ENCODE peak calls at places on chromosomes 5 and 9, in seven cellular contexts. S, P, F, T, L, N and I are unnamed samples.

GRCh38 chr9:104301770-104302169 is 202.3 kb upstream of the OR13F1 start:
- DNase-seq in S (no peak), P (no peak), F (no peak), T (no peak), L (no peak), N (no peak), I (no peak)

GRCh38 chr5:174733091-174733690 is 8.8 kb downstream of the MSX2 start:
- DNase-seq in S (no peak), P (no peak), F (no peak), T (no peak), L (no peak), N (no peak), I (no peak)

GRCh38 chr5:2724831-2725230 is 26.6 kb downstream of the IRX2 start:
- DNase-seq in S (no peak), P (no peak), F (no peak), T (no peak), L (no peak), N (no peak), I (no peak)

GRCh38 chr5:95646569-95647330 is at the start of gene RFESD:
- DNase-seq in S (peak), P (peak), F (peak), T (peak), L (peak), N (peak), I (peak)

GRCh38 chr5:171493646-171494393 is 74.4 kb downstream of the FGF18 start:
- DNase-seq in S (no peak), P (no peak), F (no peak), T (no peak), L (no peak), N (no peak), I (no peak)

GRCh38 chr5:135393691-135394090 is 5.3 kb downstream of the MACROH2A1 start:
- DNase-seq in S (no peak), P (peak), F (no peak), T (no peak), L (no peak), N (no peak), I (no peak)

GRCh38 chr9:116959775-116960174 is 272.7 kb downstream of the TRIM32 start:
- DNase-seq in S (no peak), P (peak), F (no peak), T (no peak), L (peak), N (no peak), I (no peak)

GRCh38 chr5:151153766-151154272 is 3.8 kb downstream of the ANXA6 start:
- DNase-seq in S (no peak), P (no peak), F (no peak), T (no peak), L (no peak), N (no peak), I (no peak)

GRCh38 chr9:112867275-112867991 is 23.2 kb downstream of the SLC46A2 start:
- DNase-seq in S (no peak), P (peak), F (no peak), T (peak), L (peak), N (no peak), I (no peak)

GRCh38 chr9:18331808-18332209 is 142.1 kb upstream of the ADAMTSL1 start:
- DNase-seq in S (no peak), P (peak), F (peak), T (no peak), L (no peak), N (no peak), I (no peak)

GRCh38 chr5:141039517-141039916 is 11.7 kb upstream of the PCDHB1 start:
- DNase-seq in S (no peak), P (no peak), F (no peak), T (peak), L (peak), N (no peak), I (no peak)

GRCh38 chr9:116901260-116901659 is 214.2 kb downstream of the TRIM32 start:
- DNase-seq in S (no peak), P (no peak), F (no peak), T (no peak), L (no peak), N (no peak), I (no peak)

GRCh38 chr9:125189011-125189360 is 617 bp downstream of the PPP6C start:
- DNase-seq in S (no peak), P (no peak), F (peak), T (no peak), L (peak), N (no peak), I (peak)

GRCh38 chr5:139660916-139661814 is 13.0 kb downstream of the CXXC5 start:
- DNase-seq in S (peak), P (peak), F (no peak), T (peak), L (peak), N (peak), I (peak)
- H3K4me3 ChIP-seq in S (peak), P (no peak), F (no peak), T (peak), L (no peak), N (peak), I (no peak)

GRCh38 chr5:67248703-67249589 is 52.3 kb upstream of the CD180 start:
- DNase-seq in S (no peak), P (peak), F (no peak), T (no peak), L (no peak), N (no peak), I (no peak)
- H3K27ac ChIP-seq in S (no peak), P (no peak), F (no peak), T (no peak), L (peak), N (peak), I (no peak)

DNA sequence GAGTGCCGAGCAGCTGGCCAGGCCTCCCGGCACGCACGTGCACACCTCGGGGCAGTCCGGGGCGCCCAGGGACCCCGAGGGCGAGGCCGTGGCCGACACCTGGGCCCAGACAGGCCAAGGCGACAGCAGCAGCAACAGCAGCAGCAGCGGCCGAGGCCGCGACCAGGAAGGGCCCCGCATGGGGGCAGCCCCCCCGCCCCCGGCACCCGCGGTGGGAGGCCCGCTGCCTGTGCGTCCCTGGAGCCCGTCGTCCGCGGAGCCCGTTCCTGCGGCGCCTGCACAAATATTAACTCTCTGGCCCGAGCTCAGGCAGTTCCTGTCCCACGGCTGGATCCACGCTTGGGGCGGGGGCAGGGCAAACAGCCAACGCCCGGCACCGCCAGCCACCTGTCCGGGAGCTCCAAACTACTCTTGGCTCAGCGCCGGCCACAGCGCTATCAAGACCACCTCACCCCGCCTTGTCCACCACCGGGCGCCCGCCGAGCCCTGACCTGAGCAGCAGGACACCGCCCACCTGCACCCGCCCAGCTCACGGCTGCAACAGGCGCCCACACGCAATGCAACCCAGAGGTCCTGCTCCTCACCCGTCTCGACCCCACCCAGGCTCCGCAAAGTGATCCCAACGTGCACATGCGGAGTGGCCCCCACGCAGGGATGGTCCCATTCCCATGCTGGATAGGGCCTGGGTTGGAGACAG is at the start of gene LRRC26:
- DNase-seq in S (no peak), P (no peak), F (no peak), T (no peak), L (no peak), N (no peak), I (no peak)
- H3K4me3 ChIP-seq in S (peak), P (no peak), F (peak), T (peak), L (no peak), N (peak), I (peak)

GRCh38 chr9:132728497-132728896 is 58.2 kb downstream of the GTF3C4 start:
- DNase-seq in S (no peak), P (no peak), F (no peak), T (no peak), L (no peak), N (no peak), I (no peak)

GRCh38 chr9:132731230-132731629 is 61.0 kb downstream of the GTF3C4 start:
- DNase-seq in S (no peak), P (no peak), F (no peak), T (peak), L (no peak), N (no peak), I (no peak)

GRCh38 chr9:132729235-132729890 is 59.1 kb downstream of the GTF3C4 start:
- DNase-seq in S (no peak), P (no peak), F (no peak), T (no peak), L (no peak), N (no peak), I (no peak)

GRCh38 chr9:132732326-132732725 is 62.1 kb downstream of the GTF3C4 start:
- DNase-seq in S (no peak), P (no peak), F (no peak), T (peak), L (no peak), N (no peak), I (no peak)

GRCh38 chr9:132730054-132731033 is 60.1 kb downstream of the GTF3C4 start:
- DNase-seq in S (no peak), P (no peak), F (no peak), T (peak), L (no peak), N (no peak), I (no peak)
- H3K27ac ChIP-seq in S (no peak), P (no peak), F (no peak), T (peak), L (no peak), N (no peak), I (no peak)

GRCh38 chr9:83535736-83536135 is 2.5 kb downstream of the FRMD3 start:
- DNase-seq in S (no peak), P (no peak), F (no peak), T (no peak), L (no peak), N (no peak), I (no peak)

GRCh38 chr9:83537331-83538171 is 650 bp downstream of the FRMD3 start:
- DNase-seq in S (peak), P (peak), F (peak), T (no peak), L (peak), N (no peak), I (no peak)

GRCh38 chr9:83538172-83538889 is at the start of gene FRMD3:
- DNase-seq in S (peak), P (peak), F (peak), T (peak), L (peak), N (peak), I (peak)

GRCh38 chr9:83536332-83536731 is 1.9 kb downstream of the FRMD3 start:
- DNase-seq in S (no peak), P (no peak), F (peak), T (no peak), L (no peak), N (no peak), I (no peak)

GRCh38 chr9:83538890-83539238 is 663 bp upstream of the FRMD3 start:
- DNase-seq in S (no peak), P (no peak), F (no peak), T (no peak), L (no peak), N (no peak), I (no peak)
- H3K4me3 ChIP-seq in S (peak), P (no peak), F (peak), T (peak), L (peak), N (peak), I (peak)

DNA sequence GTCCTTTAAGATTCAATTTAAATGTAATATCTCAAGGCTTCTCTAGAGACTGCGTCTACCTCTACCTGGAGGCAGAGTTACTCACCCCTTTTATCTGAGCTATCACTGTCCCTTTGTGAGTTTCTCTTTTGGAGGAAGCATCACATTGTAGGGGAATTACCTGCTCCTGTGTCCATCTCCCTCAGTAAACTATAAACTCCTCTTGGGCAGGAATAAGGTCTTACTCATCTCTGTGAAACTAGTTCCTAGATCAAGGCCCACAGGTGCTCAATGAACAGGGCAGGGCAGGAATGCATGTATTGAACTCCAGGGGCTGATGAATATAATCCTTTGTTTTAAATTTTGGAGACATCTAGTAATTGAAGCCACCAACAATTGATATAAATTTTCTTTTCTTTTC is 139.8 kb upstream of the ERCC6L2 start:
- DNase-seq in S (no peak), P (no peak), F (no peak), T (no peak), L (no peak), N (no peak), I (no peak)
- H3K27ac ChIP-seq in S (no peak), P (no peak), F (no peak), T (no peak), L (no peak), N (no peak), I (no peak)

GRCh38 chr9:93346240-93347112 is 105.0 kb upstream of the FAM120A start:
- DNase-seq in S (no peak), P (peak), F (peak), T (no peak), L (peak), N (no peak), I (no peak)
- H3K4me3 ChIP-seq in S (peak), P (no peak), F (peak), T (no peak), L (peak), N (peak), I (no peak)

GRCh38 chr5:44827681-44828080 is 18.9 kb downstream of the MRPS30 start:
- DNase-seq in S (no peak), P (no peak), F (no peak), T (no peak), L (no peak), N (no peak), I (no peak)

GRCh38 chr5:44830951-44831350 is 22.2 kb downstream of the MRPS30 start:
- DNase-seq in S (no peak), P (no peak), F (no peak), T (no peak), L (no peak), N (no peak), I (no peak)

GRCh38 chr5:44835693-44836092 is 26.9 kb downstream of the MRPS30 start:
- DNase-seq in S (no peak), P (no peak), F (no peak), T (no peak), L (no peak), N (no peak), I (no peak)

GRCh38 chr5:44828719-44829118 is 20.0 kb downstream of the MRPS30 start:
- DNase-seq in S (no peak), P (no peak), F (no peak), T (no peak), L (no peak), N (no peak), I (no peak)

GRCh38 chr5:44833249-44833648 is 24.5 kb downstream of the MRPS30 start:
- DNase-seq in S (no peak), P (no peak), F (no peak), T (no peak), L (no peak), N (no peak), I (no peak)
- H3K27ac ChIP-seq in S (no peak), P (no peak), F (no peak), T (no peak), L (no peak), N (no peak), I (no peak)